ENCODE peak calls at places on chromosomes 11 and 22, in eight cellular contexts. Y is lower leg skin, L is body of pancreas, K is spleen, U is breast epithelium, M is DND-41, C is kidney epithelial cell, B is colonic mucosa. H is an unnamed sample.

GRCh38 chr11:37988031-37988430 is 1390.0 kb upstream of the RAG2 start:
- DNase-seq in Y (no peak), L (no peak), K (no peak), U (no peak), M (no peak), C (no peak), B (no peak), H (no peak)

GRCh38 chr11:72189448-72190250 is 2.3 kb upstream of the FOLR1 start:
- DNase-seq in Y (peak; percentile 66), L (peak; percentile 51), K (no peak), U (peak; percentile 47), M (no peak), C (no peak), B (peak; percentile 33), H (no peak)

GRCh38 chr22:19118601-19118880 is 3.7 kb downstream of the DGCR2 start:
- DNase-seq in Y (no peak), L (no peak), K (no peak), U (no peak), M (no peak), C (no peak), B (no peak), H (no peak)

GRCh38 chr22:50186789-50187523 is 1.2 kb downstream of the TRABD start:
- DNase-seq in Y (no peak), L (peak; percentile 56), K (peak; percentile 88), U (no peak), M (peak; percentile 39), C (no peak), B (peak; percentile 81), H (no peak)

GRCh38 chr11:72719144-72719543 is 33.1 kb downstream of the ARAP1 start:
- DNase-seq in Y (no peak), L (peak; percentile 52), K (no peak), U (no peak), M (no peak), C (no peak), B (no peak), H (no peak)

GRCh38 chr11:11045156-11045670 is 187.4 kb upstream of the ZBED5 start:
- DNase-seq in Y (no peak), L (no peak), K (no peak), U (no peak), M (no peak), C (no peak), B (no peak), H (no peak)

GRCh38 chr22:26892401-26893033 is 235.1 kb downstream of the MIAT start:
- DNase-seq in Y (no peak), L (peak; percentile 82), K (no peak), U (no peak), M (no peak), C (no peak), B (no peak), H (peak; percentile 61)

GRCh38 chr11:69355346-69355940 is 61.5 kb downstream of the MYEOV start:
- DNase-seq in Y (peak; percentile 77), L (no peak), K (no peak), U (peak; percentile 7), M (peak; percentile 1), C (no peak), B (peak; percentile 14), H (no peak)

GRCh38 chr22:45934659-45935341 is 42.2 kb downstream of the WNT7B start:
- DNase-seq in Y (no peak), L (peak; percentile 45), K (no peak), U (peak; percentile 50), M (no peak), C (peak; percentile 95), B (no peak), H (peak; percentile 75)

GRCh38 chr11:122733301-122733686 is 77.8 kb downstream of the UBASH3B start:
- DNase-seq in Y (no peak), L (no peak), K (no peak), U (no peak), M (no peak), C (no peak), B (no peak), H (no peak)

GRCh38 chr11:12761029-12761428 is 86.8 kb downstream of the TEAD1 start:
- DNase-seq in Y (no peak), L (no peak), K (no peak), U (no peak), M (no peak), C (no peak), B (no peak), H (no peak)

GRCh38 chr11:5380740-5381342 is 2.8 kb upstream of the OR51M1 start:
- DNase-seq in Y (no peak), L (peak; percentile 31), K (no peak), U (no peak), M (peak; percentile 42), C (no peak), B (peak; percentile 48), H (no peak)

GRCh38 chr11:100791103-100791502 is 104.0 kb downstream of the ARHGAP42 start:
- DNase-seq in Y (no peak), L (no peak), K (no peak), U (no peak), M (no peak), C (no peak), B (no peak), H (no peak)

GRCh38 chr22:30863161-30863833 is 105.3 kb downstream of the MORC2 start:
- DNase-seq in Y (peak; percentile 76), L (no peak), K (peak; percentile 25), U (no peak), M (no peak), C (no peak), B (no peak), H (no peak)

GRCh38 chr11:120929664-120930154 is 94.2 kb upstream of the TBCEL start:
- DNase-seq in Y (no peak), L (peak; percentile 29), K (no peak), U (no peak), M (peak; percentile 40), C (no peak), B (peak; percentile 38), H (peak; percentile 14)

GRCh38 chr11:121437018-121437685 is 15.0 kb upstream of the SORL1 start:
- DNase-seq in Y (no peak), L (peak; percentile 22), K (no peak), U (no peak), M (no peak), C (no peak), B (no peak), H (no peak)

GRCh38 chr11:76696756-76697155 is 26.2 kb upstream of the LRRC32 start:
- DNase-seq in Y (no peak), L (no peak), K (no peak), U (no peak), M (no peak), C (no peak), B (no peak), H (no peak)

GRCh38 chr11:45920531-45921477 is 1.7 kb upstream of the LARGE2 start:
- DNase-seq in Y (no peak), L (no peak), K (peak; percentile 58), U (no peak), M (no peak), C (no peak), B (no peak), H (no peak)

DNA sequence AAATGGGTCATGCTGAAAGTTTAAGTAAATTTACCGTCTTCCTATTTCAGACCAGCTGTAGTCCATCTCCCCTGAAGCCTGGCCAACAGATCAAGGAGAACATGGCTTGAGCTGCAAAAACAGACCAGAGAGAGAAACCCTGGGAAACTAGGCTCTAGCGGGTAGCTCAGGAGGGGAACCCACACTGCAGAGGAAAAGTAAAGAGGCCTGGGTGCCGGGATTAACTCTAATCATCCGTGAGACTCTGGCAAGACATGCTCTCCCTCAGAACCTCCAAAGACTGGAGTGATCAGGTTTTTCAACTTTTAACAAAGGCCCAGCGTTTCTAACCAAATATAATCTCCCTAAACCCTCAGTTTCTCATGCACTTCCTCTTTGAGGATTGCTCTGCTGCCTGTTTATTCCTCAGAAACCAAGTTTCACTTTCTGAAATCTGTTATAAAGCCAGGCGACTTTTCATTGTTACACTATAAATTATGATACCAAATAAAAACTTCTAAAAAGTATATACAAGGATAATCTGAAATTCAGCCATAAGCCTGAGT is 67.4 kb downstream of the GAB2 start:
- DNase-seq in Y (no peak), L (no peak), K (no peak), U (no peak), M (peak; percentile 51), C (no peak), B (peak; percentile 37), H (peak; percentile 85)
- H3K4me3 ChIP-seq in Y (no peak overlapping the region), L (no peak overlapping the region), K (peak overlapping the region; percentile 4), U (peak overlapping the region; percentile 3), M (peak overlapping the region; percentile 45), C (no peak overlapping the region), B (peak overlapping the region; percentile 1), H (no peak overlapping the region)

DNA sequence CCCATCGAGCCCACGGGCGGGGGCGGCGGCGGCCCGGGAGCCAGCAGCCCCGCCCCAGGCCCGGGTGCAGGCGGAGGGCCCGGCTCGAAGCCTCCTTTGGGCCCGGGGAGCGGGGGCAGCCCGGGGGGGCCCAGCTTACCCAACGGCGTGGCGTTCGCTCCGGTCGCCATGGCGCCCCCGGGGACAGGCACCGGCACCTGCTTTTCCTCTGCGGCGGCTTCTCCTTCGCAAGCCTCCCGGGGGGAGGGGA is 194 bp downstream of the SF1 start:
- DNase-seq in Y (no peak), L (no peak), K (no peak), U (no peak), M (no peak), C (no peak), B (no peak), H (no peak)
- H3K4me3 ChIP-seq in Y (peak overlapping the region; percentile 88), L (peak overlapping the region; percentile 80), K (peak overlapping the region; percentile 89), U (peak overlapping the region; percentile 100), M (peak overlapping the region; percentile 82), C (peak overlapping the region; percentile 95), B (peak overlapping the region; percentile 67), H (peak overlapping the region; percentile 67)

DNA sequence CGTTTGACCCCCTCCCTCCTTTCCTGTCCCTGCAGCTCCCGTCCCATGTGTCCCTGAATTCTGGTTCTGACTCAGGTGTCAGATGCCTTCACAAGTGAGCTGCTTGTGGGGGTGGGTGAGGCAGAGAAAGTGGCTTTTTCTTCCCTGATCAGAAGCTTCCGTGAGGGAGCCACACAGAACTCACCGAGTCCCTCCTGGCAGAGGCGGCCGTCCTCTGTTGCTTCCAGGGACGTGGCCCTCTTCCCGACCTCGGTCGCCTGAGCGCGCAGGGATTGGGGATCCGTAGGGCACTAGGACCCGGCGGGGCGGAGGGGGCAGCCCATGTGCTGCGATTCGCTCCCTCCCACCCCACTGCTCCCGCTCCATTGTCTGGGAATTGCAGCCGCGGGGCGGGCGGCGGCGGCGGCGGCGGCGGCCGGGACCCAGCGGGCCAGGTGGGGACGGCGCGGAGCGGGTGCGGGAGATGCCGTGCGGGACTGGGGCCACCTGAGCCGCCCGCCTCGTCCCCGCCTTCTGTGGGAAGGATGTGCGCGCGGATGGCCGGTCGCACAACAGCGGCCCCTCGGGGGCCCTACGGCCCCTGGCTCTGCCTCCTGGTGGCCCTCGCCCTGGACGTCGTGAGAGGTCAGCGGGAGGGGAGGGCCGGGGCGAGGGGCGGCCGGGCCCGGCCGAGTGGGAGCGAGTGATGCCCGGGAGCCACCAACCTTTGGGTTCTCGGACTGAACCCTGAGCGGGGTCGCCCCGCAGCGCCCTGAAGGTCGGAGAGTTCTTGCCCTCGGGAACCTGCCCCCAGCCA is at the start of gene TMEM132A:
- DNase-seq in Y (peak; percentile 93), L (peak; percentile 78), K (peak; percentile 87), U (no peak), M (no peak), C (no peak), B (peak; percentile 83), H (no peak)
- H3K4me3 ChIP-seq in Y (peak within 1 kb of the TSS; percentile 26), L (peak within 1 kb of the TSS; percentile 31), K (peak within 1 kb of the TSS; percentile 71), U (peak within 1 kb of the TSS; percentile 79), M (no peak within 1 kb of the TSS), C (peak within 1 kb of the TSS; percentile 94), B (peak within 1 kb of the TSS; percentile 65), H (peak within 1 kb of the TSS; percentile 87)

DNA sequence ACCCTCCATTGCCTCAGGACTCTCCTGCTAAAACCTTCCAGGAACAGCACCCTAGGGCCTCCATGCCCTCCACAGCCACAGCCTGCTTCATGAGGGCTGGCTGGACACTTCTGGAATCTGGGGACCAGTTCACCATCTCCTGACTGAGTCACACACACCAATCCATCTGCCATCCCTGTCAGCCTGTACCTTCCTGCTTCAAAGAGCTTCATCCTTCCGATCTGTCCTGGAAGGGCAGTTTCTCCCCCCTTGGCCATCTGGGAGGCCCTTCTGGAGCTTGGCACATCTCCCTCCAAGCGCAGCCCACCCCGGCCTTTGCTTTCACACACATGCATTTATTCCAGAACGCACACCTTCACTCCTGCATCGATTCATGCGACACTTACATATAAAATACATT is 13.1 kb downstream of the APBB1 start:
- DNase-seq in Y (no peak), L (no peak), K (no peak), U (no peak), M (no peak), C (no peak), B (no peak), H (no peak)
- H3K4me3 ChIP-seq in Y (no peak overlapping the region), L (no peak overlapping the region), K (no peak overlapping the region), U (no peak overlapping the region), M (no peak overlapping the region), C (no peak overlapping the region), B (no peak overlapping the region), H (no peak overlapping the region)